ENCODE peak calls at places on chromosomes 13 and 19, in nine cellular contexts. J, F, I, P, Q, E, O, H and D are unnamed samples.
A peak's percentile ranks its signal among the peaks of the same experiment; 100 is the strongest.

GRCh38 chr13:90627813-90628212 is 719.7 kb upstream of the MIR17HG start:
- DNase-seq in J (no peak), P (no peak), H (no peak), O (no peak), Q (no peak), E (no peak), I (no peak), F (no peak), D (no peak)

GRCh38 chr13:75931116-75931515 is 295.0 kb downstream of the LMO7 start:
- DNase-seq in F (no peak), P (no peak), E (no peak), J (no peak), I (no peak), H (no peak), Q (peak; percentile 11), O (no peak), D (peak; percentile 48)

GRCh38 chr19:40283414-40284250 is 1.5 kb downstream of the AKT2 start:
- DNase-seq in P (no peak), H (no peak), Q (peak; percentile 19), F (no peak), O (no peak), E (no peak), I (no peak), J (no peak), D (peak; percentile 27)

GRCh38 chr19:35828694-35829301 is 16.2 kb upstream of the PRODH2 start:
- DNase-seq in P (no peak), O (peak; percentile 48), I (no peak), H (peak; percentile 70), Q (peak; percentile 67), J (no peak), F (peak; percentile 62), E (peak; percentile 43), D (peak; percentile 55)

GRCh38 chr19:17957887-17958286 is 9.0 kb upstream of the KCNN1 start:
- DNase-seq in Q (no peak), I (no peak), F (no peak), O (no peak), P (no peak), J (no peak), H (no peak), E (no peak), D (no peak)

GRCh38 chr13:65808061-65808460 is 1422.1 kb downstream of the PCDH9 start:
- DNase-seq in E (no peak), O (no peak), J (no peak), F (no peak), I (no peak), H (no peak), Q (peak; percentile 49), P (no peak), D (peak; percentile 12)

GRCh38 chr13:74715718-74716117 is 581.5 kb upstream of the KLF12 start:
- DNase-seq in P (no peak), F (peak; percentile 3), O (no peak), I (no peak), Q (no peak), E (no peak), J (no peak), H (no peak), D (no peak)

GRCh38 chr13:99384468-99384867 is 77.3 kb upstream of the GPR183 start:
- DNase-seq in P (no peak), I (no peak), J (no peak), H (no peak), Q (no peak), F (no peak), O (no peak), E (no peak), D (no peak)

GRCh38 chr19:558770-559439 is 13.5 kb upstream of the BSG start:
- DNase-seq in Q (peak; percentile 14), E (no peak), F (no peak), H (no peak), P (no peak), O (no peak), J (no peak), I (no peak), D (peak; percentile 29)

GRCh38 chr13:103514188-103514587 is 448.0 kb upstream of the SLC10A2 start:
- DNase-seq in E (no peak), J (no peak), F (no peak), H (no peak), O (no peak), Q (no peak), I (no peak), P (no peak), D (no peak)

GRCh38 chr13:30052127-30052526 is 201.7 kb upstream of the UBL3 start:
- DNase-seq in F (no peak), J (no peak), P (no peak), I (no peak), Q (no peak), O (no peak), H (no peak), E (no peak), D (no peak)

GRCh38 chr13:105804561-105805190 is 730.8 kb downstream of the EFNB2 start:
- DNase-seq in F (peak; percentile 52), O (peak; percentile 8), E (no peak), P (no peak), H (no peak), Q (peak; percentile 59), I (no peak), J (no peak), D (peak; percentile 77)